ENCODE peak calls at places on chromosomes 1 and 21, in five cellular contexts. One of them, this sample, is unnamed.

GRCh38 chr1:202029171-202029665 is 18.8 kb downstream of the ELF3 start:
- DNase-seq in NCI-H1436: peak
- DNase-seq in heart right ventricle: no peak
- DNase-seq in GM12865: no peak
- DNase-seq in posterior cingulate gyrus: no peak
- DNase-seq in this sample: no peak

GRCh38 chr1:39816431-39817090 is 27.9 kb upstream of the BMP8B start:
- DNase-seq in NCI-H1436: peak
- DNase-seq in heart right ventricle: peak
- DNase-seq in GM12865: peak
- DNase-seq in posterior cingulate gyrus: peak
- DNase-seq in this sample: peak

GRCh38 chr1:221858758-221859157 is 116.9 kb upstream of the DUSP10 start:
- DNase-seq in NCI-H1436: no peak
- DNase-seq in heart right ventricle: no peak
- DNase-seq in GM12865: no peak
- DNase-seq in posterior cingulate gyrus: no peak
- DNase-seq in this sample: no peak

GRCh38 chr1:30302808-30303310 is 420.5 kb downstream of the MATN1 start:
- DNase-seq in NCI-H1436: peak
- DNase-seq in heart right ventricle: no peak
- DNase-seq in GM12865: no peak
- DNase-seq in posterior cingulate gyrus: no peak
- DNase-seq in this sample: no peak

GRCh38 chr1:24293392-24294227 is 25.5 kb upstream of the GRHL3 start:
- DNase-seq in NCI-H1436: no peak
- DNase-seq in heart right ventricle: no peak
- DNase-seq in GM12865: no peak
- DNase-seq in posterior cingulate gyrus: peak
- DNase-seq in this sample: peak

GRCh38 chr1:58338081-58338480 is 208.4 kb downstream of the OMA1 start:
- DNase-seq in NCI-H1436: no peak
- DNase-seq in heart right ventricle: no peak
- DNase-seq in GM12865: no peak
- DNase-seq in posterior cingulate gyrus: no peak
- DNase-seq in this sample: no peak

GRCh38 chr1:232166942-232167341 is 463.0 kb downstream of the SIPA1L2 start:
- DNase-seq in NCI-H1436: no peak
- DNase-seq in heart right ventricle: no peak
- DNase-seq in GM12865: no peak
- DNase-seq in posterior cingulate gyrus: no peak
- DNase-seq in this sample: no peak

GRCh38 chr1:62271932-62272728 is 47.1 kb downstream of the KANK4 start:
- DNase-seq in NCI-H1436: peak
- DNase-seq in heart right ventricle: no peak
- DNase-seq in GM12865: peak
- DNase-seq in posterior cingulate gyrus: peak
- DNase-seq in this sample: peak

GRCh38 chr1:13583592-13583963 is at the start of gene PDPN:
- DNase-seq in NCI-H1436: no peak
- DNase-seq in heart right ventricle: peak
- DNase-seq in GM12865: no peak
- DNase-seq in posterior cingulate gyrus: no peak
- DNase-seq in this sample: no peak

GRCh38 chr1:11458811-11459275 is 20.1 kb upstream of the DISP3 start:
- DNase-seq in NCI-H1436: no peak
- DNase-seq in heart right ventricle: peak
- DNase-seq in GM12865: no peak
- DNase-seq in posterior cingulate gyrus: peak
- DNase-seq in this sample: no peak

GRCh38 chr1:108084866-108085477 is 115.2 kb downstream of the SLC25A24 start:
- DNase-seq in NCI-H1436: no peak
- DNase-seq in heart right ventricle: no peak
- DNase-seq in GM12865: no peak
- DNase-seq in posterior cingulate gyrus: peak
- DNase-seq in this sample: no peak

GRCh38 chr1:44347280-44347679 is 7.8 kb downstream of the ERI3 start:
- DNase-seq in NCI-H1436: no peak
- DNase-seq in heart right ventricle: no peak
- DNase-seq in GM12865: no peak
- DNase-seq in posterior cingulate gyrus: no peak
- DNase-seq in this sample: no peak

GRCh38 chr1:111204211-111204883 is 3.9 kb upstream of the DENND2D start:
- DNase-seq in NCI-H1436: peak
- DNase-seq in heart right ventricle: no peak
- DNase-seq in GM12865: peak
- DNase-seq in posterior cingulate gyrus: no peak
- DNase-seq in this sample: no peak

GRCh38 chr1:37035828-37036666 is 1.7 kb upstream of the GRIK3 start:
- DNase-seq in NCI-H1436: peak
- DNase-seq in heart right ventricle: no peak
- DNase-seq in GM12865: peak
- DNase-seq in posterior cingulate gyrus: no peak
- DNase-seq in this sample: no peak

GRCh38 chr21:29639366-29640232 is 300.2 kb downstream of the GRIK1 start:
- DNase-seq in NCI-H1436: no peak
- DNase-seq in heart right ventricle: no peak
- DNase-seq in GM12865: no peak
- DNase-seq in posterior cingulate gyrus: no peak
- DNase-seq in this sample: no peak

GRCh38 chr1:60102691-60103090 is 29.1 kb upstream of the C1orf87 start:
- DNase-seq in NCI-H1436: no peak
- DNase-seq in heart right ventricle: no peak
- DNase-seq in GM12865: no peak
- DNase-seq in posterior cingulate gyrus: no peak
- DNase-seq in this sample: no peak

GRCh38 chr1:111366256-111366655 is 61.3 kb downstream of the OVGP1 start:
- DNase-seq in NCI-H1436: no peak
- DNase-seq in heart right ventricle: no peak
- DNase-seq in GM12865: no peak
- DNase-seq in posterior cingulate gyrus: no peak
- DNase-seq in this sample: no peak

GRCh38 chr1:32351859-32352745 is 10.2 kb downstream of the FAM229A start:
- DNase-seq in NCI-H1436: no peak
- DNase-seq in heart right ventricle: peak
- DNase-seq in GM12865: no peak
- DNase-seq in posterior cingulate gyrus: no peak
- DNase-seq in this sample: no peak

GRCh38 chr1:24060482-24060881 is 51.5 kb downstream of the MYOM3 start:
- DNase-seq in NCI-H1436: no peak
- DNase-seq in heart right ventricle: no peak
- DNase-seq in GM12865: no peak
- DNase-seq in posterior cingulate gyrus: peak
- DNase-seq in this sample: no peak

GRCh38 chr1:25779387-25779786 is 20.6 kb upstream of the SELENON start:
- DNase-seq in NCI-H1436: no peak
- DNase-seq in heart right ventricle: no peak
- DNase-seq in GM12865: no peak
- DNase-seq in posterior cingulate gyrus: no peak
- DNase-seq in this sample: no peak

GRCh38 chr1:89633745-89634625 is 1.1 kb downstream of the LRRC8C start:
- DNase-seq in NCI-H1436: no peak
- DNase-seq in heart right ventricle: peak
- DNase-seq in GM12865: peak
- DNase-seq in posterior cingulate gyrus: peak
- DNase-seq in this sample: no peak

This sample was measured in DMS 273 treated with DMSO at 0.1 percent for 48 hours.